ENCODE peak calls at places on chromosomes 7 and 10, in six cellular contexts. One of them, this sample, is unnamed. For H3K4me1, the result is how much of the 10 kb centered on the place peaks cover.

GRCh38 chr7:134948736-134949135 is 37.6 kb upstream of the AGBL3 start:
- DNase-seq in left ventricle myocardium inferior: no peak
- DNase-seq in psoas muscle: no peak
- DNase-seq in ovary: no peak
- DNase-seq in CD4-positive, alpha-beta memory T cell: no peak
- DNase-seq in pancreas: no peak
- DNase-seq in this sample: no peak

GRCh38 chr10:113665806-113666354 is 2.0 kb upstream of the NRAP start:
- DNase-seq in left ventricle myocardium inferior: no peak
- DNase-seq in psoas muscle: peak
- DNase-seq in ovary: no peak
- DNase-seq in CD4-positive, alpha-beta memory T cell: no peak
- DNase-seq in pancreas: no peak
- DNase-seq in this sample: no peak

GRCh38 chr10:12419279-12419847 is 70.0 kb downstream of the CAMK1D start:
- DNase-seq in left ventricle myocardium inferior: no peak
- DNase-seq in psoas muscle: peak
- DNase-seq in ovary: peak
- DNase-seq in CD4-positive, alpha-beta memory T cell: peak
- DNase-seq in pancreas: no peak
- DNase-seq in this sample: peak

GRCh38 chr10:69376662-69377061 is 40.1 kb downstream of the TACR2 start:
- DNase-seq in left ventricle myocardium inferior: no peak
- DNase-seq in psoas muscle: no peak
- DNase-seq in ovary: no peak
- DNase-seq in CD4-positive, alpha-beta memory T cell: no peak
- DNase-seq in pancreas: no peak
- DNase-seq in this sample: no peak

GRCh38 chr10:531541-531940 is 157.9 kb downstream of the DIP2C start:
- DNase-seq in left ventricle myocardium inferior: no peak
- DNase-seq in psoas muscle: no peak
- DNase-seq in ovary: no peak
- DNase-seq in CD4-positive, alpha-beta memory T cell: no peak
- DNase-seq in pancreas: no peak
- DNase-seq in this sample: no peak

GRCh38 chr7:87345962-87346371 is 503 bp downstream of the CROT start:
- DNase-seq in left ventricle myocardium inferior: no peak
- DNase-seq in psoas muscle: no peak
- DNase-seq in ovary: no peak
- DNase-seq in CD4-positive, alpha-beta memory T cell: no peak
- DNase-seq in pancreas: no peak
- DNase-seq in this sample: no peak

GRCh38 chr7:121605297-121605640 is 209.2 kb upstream of the FAM3C start:
- DNase-seq in left ventricle myocardium inferior: no peak
- DNase-seq in psoas muscle: no peak
- DNase-seq in ovary: no peak
- DNase-seq in CD4-positive, alpha-beta memory T cell: no peak
- DNase-seq in pancreas: no peak
- DNase-seq in this sample: no peak

GRCh38 chr10:49608925-49609282 is 1.2 kb upstream of the SLC18A3 start:
- DNase-seq in left ventricle myocardium inferior: no peak
- DNase-seq in psoas muscle: peak
- DNase-seq in ovary: no peak
- DNase-seq in CD4-positive, alpha-beta memory T cell: no peak
- DNase-seq in pancreas: peak
- DNase-seq in this sample: peak

GRCh38 chr7:24757799-24758275 is 573 bp upstream of the GSDME start:
- DNase-seq in left ventricle myocardium inferior: no peak
- DNase-seq in psoas muscle: peak
- DNase-seq in ovary: no peak
- DNase-seq in CD4-positive, alpha-beta memory T cell: no peak
- DNase-seq in pancreas: no peak
- DNase-seq in this sample: no peak

GRCh38 chr7:157088136-157088535 is 50.6 kb upstream of the UBE3C start:
- DNase-seq in left ventricle myocardium inferior: no peak
- DNase-seq in psoas muscle: no peak
- DNase-seq in ovary: no peak
- DNase-seq in CD4-positive, alpha-beta memory T cell: no peak
- DNase-seq in pancreas: no peak
- DNase-seq in this sample: peak

GRCh38 chr7:100167912-100168323 is 499 bp downstream of the GAL3ST4 start:
- DNase-seq in left ventricle myocardium inferior: no peak
- DNase-seq in psoas muscle: peak
- DNase-seq in ovary: peak
- DNase-seq in CD4-positive, alpha-beta memory T cell: no peak
- DNase-seq in pancreas: no peak
- DNase-seq in this sample: no peak

GRCh38 chr10:13105184-13105583 is 5.2 kb downstream of the OPTN start:
- DNase-seq in left ventricle myocardium inferior: no peak
- DNase-seq in psoas muscle: no peak
- DNase-seq in ovary: peak
- DNase-seq in CD4-positive, alpha-beta memory T cell: no peak
- DNase-seq in pancreas: no peak
- DNase-seq in this sample: no peak

GRCh38 chr7:43721193-43721806 is 8.0 kb downstream of the COA1 start:
- DNase-seq in left ventricle myocardium inferior: no peak
- DNase-seq in psoas muscle: no peak
- DNase-seq in ovary: no peak
- DNase-seq in CD4-positive, alpha-beta memory T cell: peak
- DNase-seq in pancreas: no peak
- DNase-seq in this sample: no peak

GRCh38 chr7:133945497-133945896 is 181.6 kb upstream of the LRGUK start:
- DNase-seq in left ventricle myocardium inferior: no peak
- DNase-seq in psoas muscle: no peak
- DNase-seq in ovary: no peak
- DNase-seq in CD4-positive, alpha-beta memory T cell: no peak
- DNase-seq in pancreas: no peak
- DNase-seq in this sample: no peak

GRCh38 chr10:103665439-103665838 is 171.9 kb downstream of the NEURL1 start:
- DNase-seq in left ventricle myocardium inferior: peak
- DNase-seq in psoas muscle: peak
- DNase-seq in ovary: no peak
- DNase-seq in CD4-positive, alpha-beta memory T cell: no peak
- DNase-seq in pancreas: no peak
- DNase-seq in this sample: no peak

GRCh38 chr10:119378737-119379067 is 163.8 kb downstream of the RGS10 start:
- DNase-seq in left ventricle myocardium inferior: no peak
- DNase-seq in psoas muscle: peak
- DNase-seq in ovary: no peak
- DNase-seq in CD4-positive, alpha-beta memory T cell: no peak
- DNase-seq in pancreas: no peak
- DNase-seq in this sample: no peak

GRCh38 chr7:128879939-128880746 is 17.5 kb downstream of the ATP6V1F start:
- DNase-seq in left ventricle myocardium inferior: peak
- DNase-seq in psoas muscle: peak
- DNase-seq in ovary: peak
- DNase-seq in CD4-positive, alpha-beta memory T cell: no peak
- DNase-seq in pancreas: peak
- DNase-seq in this sample: peak

GRCh38 chr7:107661081-107661864 is 645 bp downstream of the SLC26A4 start:
- DNase-seq in left ventricle myocardium inferior: peak
- DNase-seq in psoas muscle: peak
- DNase-seq in ovary: peak
- DNase-seq in CD4-positive, alpha-beta memory T cell: peak
- DNase-seq in pancreas: peak
- DNase-seq in this sample: peak

GRCh38 chr10:103553743-103554487 is 60.4 kb downstream of the NEURL1 start:
- DNase-seq in left ventricle myocardium inferior: no peak
- DNase-seq in psoas muscle: peak
- DNase-seq in ovary: no peak
- DNase-seq in CD4-positive, alpha-beta memory T cell: no peak
- DNase-seq in pancreas: peak
- DNase-seq in this sample: no peak

GRCh38 chr10:96496281-96496925 is 17.3 kb downstream of the TLL2 start:
- DNase-seq in left ventricle myocardium inferior: no peak
- DNase-seq in psoas muscle: no peak
- DNase-seq in ovary: no peak
- DNase-seq in CD4-positive, alpha-beta memory T cell: no peak
- DNase-seq in pancreas: no peak
- DNase-seq in this sample: no peak

GRCh38 chr10:29659770-29660097 is 25.0 kb upstream of the SVIL start:
- DNase-seq in left ventricle myocardium inferior: no peak
- DNase-seq in psoas muscle: no peak
- DNase-seq in ovary: no peak
- DNase-seq in CD4-positive, alpha-beta memory T cell: no peak
- DNase-seq in pancreas: no peak
- DNase-seq in this sample: no peak

GRCh38 chr10:49177391-49178355 is 10.5 kb downstream of the TMEM273 start:
- DNase-seq in left ventricle myocardium inferior: peak
- DNase-seq in psoas muscle: peak
- DNase-seq in ovary: no peak
- DNase-seq in CD4-positive, alpha-beta memory T cell: peak
- DNase-seq in pancreas: no peak
- DNase-seq in this sample: no peak

GRCh38 chr10:112131361-112131760 is 52.2 kb downstream of the GPAM start:
- DNase-seq in left ventricle myocardium inferior: no peak
- DNase-seq in psoas muscle: no peak
- DNase-seq in ovary: no peak
- DNase-seq in CD4-positive, alpha-beta memory T cell: no peak
- DNase-seq in pancreas: no peak
- DNase-seq in this sample: no peak

GRCh38 chr7:130982160-130982638 is 248.2 kb upstream of the KLF14 start:
- DNase-seq in left ventricle myocardium inferior: no peak
- DNase-seq in psoas muscle: no peak
- DNase-seq in ovary: no peak
- DNase-seq in CD4-positive, alpha-beta memory T cell: peak
- DNase-seq in pancreas: no peak
- DNase-seq in this sample: no peak

GRCh38 chr10:110865804-110866482 is 5.8 kb upstream of the PDCD4 start:
- DNase-seq in left ventricle myocardium inferior: no peak
- DNase-seq in psoas muscle: no peak
- DNase-seq in ovary: no peak
- DNase-seq in CD4-positive, alpha-beta memory T cell: no peak
- DNase-seq in pancreas: no peak
- DNase-seq in this sample: no peak

GRCh38 chr10:103763374-103764202 is 91.8 kb downstream of the SH3PXD2A start:
- DNase-seq in left ventricle myocardium inferior: no peak
- DNase-seq in psoas muscle: no peak
- DNase-seq in ovary: no peak
- DNase-seq in CD4-positive, alpha-beta memory T cell: peak
- DNase-seq in pancreas: no peak
- DNase-seq in this sample: peak

GRCh38 chr10:31622993-31623392 is 304.0 kb downstream of the ZEB1 start:
- DNase-seq in left ventricle myocardium inferior: no peak
- DNase-seq in psoas muscle: peak
- DNase-seq in ovary: no peak
- DNase-seq in CD4-positive, alpha-beta memory T cell: no peak
- DNase-seq in pancreas: no peak
- DNase-seq in this sample: peak

GRCh38 chr7:112150823-112151641 is 55.2 kb downstream of the DOCK4 start:
- DNase-seq in left ventricle myocardium inferior: no peak
- DNase-seq in psoas muscle: no peak
- DNase-seq in ovary: no peak
- DNase-seq in CD4-positive, alpha-beta memory T cell: no peak
- DNase-seq in pancreas: no peak
- DNase-seq in this sample: no peak

GRCh38 chr7:8881916-8882315 is 448.5 kb downstream of the NXPH1 start:
- DNase-seq in left ventricle myocardium inferior: no peak
- DNase-seq in psoas muscle: no peak
- DNase-seq in ovary: no peak
- DNase-seq in CD4-positive, alpha-beta memory T cell: no peak
- DNase-seq in pancreas: no peak
- DNase-seq in this sample: no peak

GRCh38 chr10:14253079-14253478 is 77.6 kb downstream of the FRMD4A start:
- DNase-seq in left ventricle myocardium inferior: no peak
- DNase-seq in psoas muscle: no peak
- DNase-seq in ovary: no peak
- DNase-seq in CD4-positive, alpha-beta memory T cell: no peak
- DNase-seq in pancreas: no peak
- DNase-seq in this sample: no peak

GRCh38 chr7:105654994-105655900 is 74.0 kb upstream of the EFCAB10 start:
- DNase-seq in left ventricle myocardium inferior: no peak
- DNase-seq in psoas muscle: no peak
- DNase-seq in ovary: peak
- DNase-seq in CD4-positive, alpha-beta memory T cell: no peak
- DNase-seq in pancreas: peak
- DNase-seq in this sample: no peak

GRCh38 chr7:16343612-16344011 is 77.7 kb downstream of the CRPPA start:
- DNase-seq in left ventricle myocardium inferior: no peak
- DNase-seq in psoas muscle: no peak
- DNase-seq in ovary: no peak
- DNase-seq in CD4-positive, alpha-beta memory T cell: no peak
- DNase-seq in pancreas: no peak
- DNase-seq in this sample: no peak

GRCh38 chr7:112891698-112892097 is 101.5 kb upstream of the TMEM168 start:
- DNase-seq in left ventricle myocardium inferior: no peak
- DNase-seq in psoas muscle: no peak
- DNase-seq in ovary: no peak
- DNase-seq in CD4-positive, alpha-beta memory T cell: no peak
- DNase-seq in pancreas: no peak
- DNase-seq in this sample: no peak

GRCh38 chr7:1174881-1175596 is 15.0 kb upstream of the ZFAND2A start:
- DNase-seq in left ventricle myocardium inferior: no peak
- DNase-seq in psoas muscle: no peak
- DNase-seq in ovary: no peak
- DNase-seq in CD4-positive, alpha-beta memory T cell: no peak
- DNase-seq in pancreas: peak
- DNase-seq in this sample: no peak
- H3K4me1 ChIP-seq in left ventricle myocardium inferior: under half
- H3K4me1 ChIP-seq in psoas muscle: under half
- H3K4me1 ChIP-seq in ovary: under half
- H3K4me1 ChIP-seq in CD4-positive, alpha-beta memory T cell: under half
- H3K4me1 ChIP-seq in pancreas: under half
- H3K4me1 ChIP-seq in this sample: under half

GRCh38 chr7:47670738-47671137 is 88.8 kb upstream of the TNS3 start:
- DNase-seq in left ventricle myocardium inferior: no peak
- DNase-seq in psoas muscle: no peak
- DNase-seq in ovary: no peak
- DNase-seq in CD4-positive, alpha-beta memory T cell: no peak
- DNase-seq in pancreas: no peak
- DNase-seq in this sample: no peak
- H3K27ac ChIP-seq in left ventricle myocardium inferior: no peak
- H3K27ac ChIP-seq in psoas muscle: no peak
- H3K27ac ChIP-seq in ovary: no peak
- H3K27ac ChIP-seq in CD4-positive, alpha-beta memory T cell: no peak
- H3K27ac ChIP-seq in pancreas: no peak
- H3K27ac ChIP-seq in this sample: no peak

GRCh38 chr10:8059191-8059936 is 4.9 kb downstream of the GATA3 start:
- DNase-seq in left ventricle myocardium inferior: no peak
- DNase-seq in psoas muscle: no peak
- DNase-seq in ovary: no peak
- DNase-seq in CD4-positive, alpha-beta memory T cell: peak
- DNase-seq in pancreas: no peak
- DNase-seq in this sample: no peak
- H3K4me3 ChIP-seq in left ventricle myocardium inferior: peak
- H3K4me3 ChIP-seq in psoas muscle: no peak
- H3K4me3 ChIP-seq in ovary: no peak
- H3K4me3 ChIP-seq in CD4-positive, alpha-beta memory T cell: peak
- H3K4me3 ChIP-seq in pancreas: no peak
- H3K4me3 ChIP-seq in this sample: no peak

DNA sequence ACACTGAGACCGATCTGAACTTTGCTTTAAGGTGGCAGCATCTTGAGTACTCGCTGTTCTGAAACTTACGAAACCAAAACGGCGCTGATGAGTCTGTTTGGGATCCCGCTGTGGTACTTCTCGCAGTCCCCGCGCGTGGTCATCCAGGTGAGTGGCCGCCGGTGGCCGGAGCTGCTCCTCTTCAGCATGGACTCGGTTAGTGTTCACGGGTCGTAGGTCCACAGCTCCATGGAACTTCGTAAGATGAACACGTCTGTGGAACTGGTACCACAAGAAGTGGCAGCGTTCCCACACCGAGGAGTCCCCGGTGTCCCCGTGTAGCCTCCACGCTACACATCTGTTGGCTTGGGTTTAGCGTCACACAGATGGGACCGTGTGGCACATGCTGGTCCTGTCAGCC is 10.4 kb upstream of the GET4 start:
- DNase-seq in left ventricle myocardium inferior: no peak
- DNase-seq in psoas muscle: no peak
- DNase-seq in ovary: no peak
- DNase-seq in CD4-positive, alpha-beta memory T cell: no peak
- DNase-seq in pancreas: peak
- DNase-seq in this sample: no peak
- H3K4me1 ChIP-seq in left ventricle myocardium inferior: under half
- H3K4me1 ChIP-seq in psoas muscle: under half
- H3K4me1 ChIP-seq in ovary: under half
- H3K4me1 ChIP-seq in CD4-positive, alpha-beta memory T cell: under half
- H3K4me1 ChIP-seq in pancreas: under half
- H3K4me1 ChIP-seq in this sample: under half

This sample was measured in tibial artery.